ENCODE peak calls at places on chromosomes 6 and 20, in eight cellular contexts. One of them, this sample, is unnamed.

GRCh38 chr6:37920667-37921066 is 101.1 kb downstream of the ZFAND3 start:
- DNase-seq in stimulated activated CD4-positive, alpha-beta T cell treated with anti-CD3 and anti-CD28 coated beads, Interleukin-1b, Interleukin-23, amount 100 ng/mL, for 1 hour: no peak
- DNase-seq in AG08396: no peak
- DNase-seq in astrocyte of the hippocampus: no peak
- DNase-seq in psoas muscle: no peak
- DNase-seq in activated CD8-positive, alpha-beta memory T cell treated with anti-CD3 and anti-CD28 coated beads, Interleukin-2, amount 50 U/mL, for 4 hours: no peak
- DNase-seq in kidney epithelial cell: no peak
- DNase-seq in stimulated activated naive B cell treated with anti-CD40 and anti-IgM and Interleukin-4, amounts not matched to agents 10 μg/mL and 1 μg/mL and 100 μg/mL, for 72 hours: no peak
- DNase-seq in this sample: peak

GRCh38 chr6:101932704-101933103 is 539.2 kb downstream of the GRIK2 start:
- DNase-seq in stimulated activated CD4-positive, alpha-beta T cell treated with anti-CD3 and anti-CD28 coated beads, Interleukin-1b, Interleukin-23, amount 100 ng/mL, for 1 hour: no peak
- DNase-seq in AG08396: no peak
- DNase-seq in astrocyte of the hippocampus: no peak
- DNase-seq in psoas muscle: no peak
- DNase-seq in activated CD8-positive, alpha-beta memory T cell treated with anti-CD3 and anti-CD28 coated beads, Interleukin-2, amount 50 U/mL, for 4 hours: no peak
- DNase-seq in kidney epithelial cell: no peak
- DNase-seq in stimulated activated naive B cell treated with anti-CD40 and anti-IgM and Interleukin-4, amounts not matched to agents 10 μg/mL and 1 μg/mL and 100 μg/mL, for 72 hours: no peak
- DNase-seq in this sample: no peak

GRCh38 chr6:140079328-140079727 is 704.9 kb upstream of the CITED2 start:
- DNase-seq in stimulated activated CD4-positive, alpha-beta T cell treated with anti-CD3 and anti-CD28 coated beads, Interleukin-1b, Interleukin-23, amount 100 ng/mL, for 1 hour: no peak
- DNase-seq in AG08396: peak
- DNase-seq in astrocyte of the hippocampus: peak
- DNase-seq in psoas muscle: no peak
- DNase-seq in activated CD8-positive, alpha-beta memory T cell treated with anti-CD3 and anti-CD28 coated beads, Interleukin-2, amount 50 U/mL, for 4 hours: no peak
- DNase-seq in kidney epithelial cell: no peak
- DNase-seq in stimulated activated naive B cell treated with anti-CD40 and anti-IgM and Interleukin-4, amounts not matched to agents 10 μg/mL and 1 μg/mL and 100 μg/mL, for 72 hours: no peak
- DNase-seq in this sample: no peak

GRCh38 chr6:20366082-20366834 is 35.4 kb upstream of the E2F3 start:
- DNase-seq in stimulated activated CD4-positive, alpha-beta T cell treated with anti-CD3 and anti-CD28 coated beads, Interleukin-1b, Interleukin-23, amount 100 ng/mL, for 1 hour: no peak
- DNase-seq in AG08396: no peak
- DNase-seq in astrocyte of the hippocampus: no peak
- DNase-seq in psoas muscle: no peak
- DNase-seq in activated CD8-positive, alpha-beta memory T cell treated with anti-CD3 and anti-CD28 coated beads, Interleukin-2, amount 50 U/mL, for 4 hours: peak
- DNase-seq in kidney epithelial cell: no peak
- DNase-seq in stimulated activated naive B cell treated with anti-CD40 and anti-IgM and Interleukin-4, amounts not matched to agents 10 μg/mL and 1 μg/mL and 100 μg/mL, for 72 hours: no peak
- DNase-seq in this sample: peak

GRCh38 chr6:39279539-39279938 is 34.7 kb downstream of the KCNK17 start:
- DNase-seq in stimulated activated CD4-positive, alpha-beta T cell treated with anti-CD3 and anti-CD28 coated beads, Interleukin-1b, Interleukin-23, amount 100 ng/mL, for 1 hour: no peak
- DNase-seq in AG08396: no peak
- DNase-seq in astrocyte of the hippocampus: no peak
- DNase-seq in psoas muscle: no peak
- DNase-seq in activated CD8-positive, alpha-beta memory T cell treated with anti-CD3 and anti-CD28 coated beads, Interleukin-2, amount 50 U/mL, for 4 hours: no peak
- DNase-seq in kidney epithelial cell: no peak
- DNase-seq in stimulated activated naive B cell treated with anti-CD40 and anti-IgM and Interleukin-4, amounts not matched to agents 10 μg/mL and 1 μg/mL and 100 μg/mL, for 72 hours: no peak
- DNase-seq in this sample: no peak

GRCh38 chr20:41619360-41620115 is 1.4 kb upstream of the CHD6 start:
- DNase-seq in stimulated activated CD4-positive, alpha-beta T cell treated with anti-CD3 and anti-CD28 coated beads, Interleukin-1b, Interleukin-23, amount 100 ng/mL, for 1 hour: no peak
- DNase-seq in AG08396: no peak
- DNase-seq in astrocyte of the hippocampus: no peak
- DNase-seq in psoas muscle: no peak
- DNase-seq in activated CD8-positive, alpha-beta memory T cell treated with anti-CD3 and anti-CD28 coated beads, Interleukin-2, amount 50 U/mL, for 4 hours: no peak
- DNase-seq in kidney epithelial cell: no peak
- DNase-seq in stimulated activated naive B cell treated with anti-CD40 and anti-IgM and Interleukin-4, amounts not matched to agents 10 μg/mL and 1 μg/mL and 100 μg/mL, for 72 hours: no peak
- DNase-seq in this sample: no peak

GRCh38 chr20:39117486-39117885 is 155.3 kb downstream of the DHX35 start:
- DNase-seq in stimulated activated CD4-positive, alpha-beta T cell treated with anti-CD3 and anti-CD28 coated beads, Interleukin-1b, Interleukin-23, amount 100 ng/mL, for 1 hour: no peak
- DNase-seq in AG08396: no peak
- DNase-seq in astrocyte of the hippocampus: peak
- DNase-seq in psoas muscle: no peak
- DNase-seq in activated CD8-positive, alpha-beta memory T cell treated with anti-CD3 and anti-CD28 coated beads, Interleukin-2, amount 50 U/mL, for 4 hours: no peak
- DNase-seq in kidney epithelial cell: peak
- DNase-seq in stimulated activated naive B cell treated with anti-CD40 and anti-IgM and Interleukin-4, amounts not matched to agents 10 μg/mL and 1 μg/mL and 100 μg/mL, for 72 hours: no peak
- DNase-seq in this sample: peak

GRCh38 chr6:140779341-140779740 is 1353.4 kb upstream of the GJE1 start:
- DNase-seq in stimulated activated CD4-positive, alpha-beta T cell treated with anti-CD3 and anti-CD28 coated beads, Interleukin-1b, Interleukin-23, amount 100 ng/mL, for 1 hour: no peak
- DNase-seq in AG08396: no peak
- DNase-seq in astrocyte of the hippocampus: no peak
- DNase-seq in psoas muscle: no peak
- DNase-seq in activated CD8-positive, alpha-beta memory T cell treated with anti-CD3 and anti-CD28 coated beads, Interleukin-2, amount 50 U/mL, for 4 hours: no peak
- DNase-seq in kidney epithelial cell: no peak
- DNase-seq in stimulated activated naive B cell treated with anti-CD40 and anti-IgM and Interleukin-4, amounts not matched to agents 10 μg/mL and 1 μg/mL and 100 μg/mL, for 72 hours: no peak
- DNase-seq in this sample: no peak

GRCh38 chr6:133128191-133128590 is 113.0 kb upstream of the EYA4 start:
- DNase-seq in stimulated activated CD4-positive, alpha-beta T cell treated with anti-CD3 and anti-CD28 coated beads, Interleukin-1b, Interleukin-23, amount 100 ng/mL, for 1 hour: no peak
- DNase-seq in AG08396: no peak
- DNase-seq in astrocyte of the hippocampus: peak
- DNase-seq in psoas muscle: no peak
- DNase-seq in activated CD8-positive, alpha-beta memory T cell treated with anti-CD3 and anti-CD28 coated beads, Interleukin-2, amount 50 U/mL, for 4 hours: no peak
- DNase-seq in kidney epithelial cell: no peak
- DNase-seq in stimulated activated naive B cell treated with anti-CD40 and anti-IgM and Interleukin-4, amounts not matched to agents 10 μg/mL and 1 μg/mL and 100 μg/mL, for 72 hours: no peak
- DNase-seq in this sample: no peak

GRCh38 chr6:132401120-132401940 is at the start of gene MOXD1:
- DNase-seq in stimulated activated CD4-positive, alpha-beta T cell treated with anti-CD3 and anti-CD28 coated beads, Interleukin-1b, Interleukin-23, amount 100 ng/mL, for 1 hour: no peak
- DNase-seq in AG08396: peak
- DNase-seq in astrocyte of the hippocampus: peak
- DNase-seq in psoas muscle: peak
- DNase-seq in activated CD8-positive, alpha-beta memory T cell treated with anti-CD3 and anti-CD28 coated beads, Interleukin-2, amount 50 U/mL, for 4 hours: no peak
- DNase-seq in kidney epithelial cell: no peak
- DNase-seq in stimulated activated naive B cell treated with anti-CD40 and anti-IgM and Interleukin-4, amounts not matched to agents 10 μg/mL and 1 μg/mL and 100 μg/mL, for 72 hours: peak
- DNase-seq in this sample: peak

GRCh38 chr6:16380220-16380809 is 141.9 kb downstream of the GMPR start:
- DNase-seq in stimulated activated CD4-positive, alpha-beta T cell treated with anti-CD3 and anti-CD28 coated beads, Interleukin-1b, Interleukin-23, amount 100 ng/mL, for 1 hour: no peak
- DNase-seq in AG08396: no peak
- DNase-seq in astrocyte of the hippocampus: no peak
- DNase-seq in psoas muscle: no peak
- DNase-seq in activated CD8-positive, alpha-beta memory T cell treated with anti-CD3 and anti-CD28 coated beads, Interleukin-2, amount 50 U/mL, for 4 hours: no peak
- DNase-seq in kidney epithelial cell: no peak
- DNase-seq in stimulated activated naive B cell treated with anti-CD40 and anti-IgM and Interleukin-4, amounts not matched to agents 10 μg/mL and 1 μg/mL and 100 μg/mL, for 72 hours: no peak
- DNase-seq in this sample: no peak

GRCh38 chr6:111566873-111567517 is 38.7 kb downstream of the TRAF3IP2 start:
- DNase-seq in stimulated activated CD4-positive, alpha-beta T cell treated with anti-CD3 and anti-CD28 coated beads, Interleukin-1b, Interleukin-23, amount 100 ng/mL, for 1 hour: no peak
- DNase-seq in AG08396: no peak
- DNase-seq in astrocyte of the hippocampus: peak
- DNase-seq in psoas muscle: no peak
- DNase-seq in activated CD8-positive, alpha-beta memory T cell treated with anti-CD3 and anti-CD28 coated beads, Interleukin-2, amount 50 U/mL, for 4 hours: no peak
- DNase-seq in kidney epithelial cell: no peak
- DNase-seq in stimulated activated naive B cell treated with anti-CD40 and anti-IgM and Interleukin-4, amounts not matched to agents 10 μg/mL and 1 μg/mL and 100 μg/mL, for 72 hours: no peak
- DNase-seq in this sample: no peak

GRCh38 chr6:37576336-37576737 is 76.6 kb upstream of the CCDC167 start:
- DNase-seq in stimulated activated CD4-positive, alpha-beta T cell treated with anti-CD3 and anti-CD28 coated beads, Interleukin-1b, Interleukin-23, amount 100 ng/mL, for 1 hour: no peak
- DNase-seq in AG08396: peak
- DNase-seq in astrocyte of the hippocampus: peak
- DNase-seq in psoas muscle: no peak
- DNase-seq in activated CD8-positive, alpha-beta memory T cell treated with anti-CD3 and anti-CD28 coated beads, Interleukin-2, amount 50 U/mL, for 4 hours: no peak
- DNase-seq in kidney epithelial cell: peak
- DNase-seq in stimulated activated naive B cell treated with anti-CD40 and anti-IgM and Interleukin-4, amounts not matched to agents 10 μg/mL and 1 μg/mL and 100 μg/mL, for 72 hours: no peak
- DNase-seq in this sample: no peak

GRCh38 chr6:27599859-27600532 is 127.1 kb upstream of the ZNF184 start:
- DNase-seq in stimulated activated CD4-positive, alpha-beta T cell treated with anti-CD3 and anti-CD28 coated beads, Interleukin-1b, Interleukin-23, amount 100 ng/mL, for 1 hour: no peak
- DNase-seq in AG08396: no peak
- DNase-seq in astrocyte of the hippocampus: no peak
- DNase-seq in psoas muscle: no peak
- DNase-seq in activated CD8-positive, alpha-beta memory T cell treated with anti-CD3 and anti-CD28 coated beads, Interleukin-2, amount 50 U/mL, for 4 hours: no peak
- DNase-seq in kidney epithelial cell: no peak
- DNase-seq in stimulated activated naive B cell treated with anti-CD40 and anti-IgM and Interleukin-4, amounts not matched to agents 10 μg/mL and 1 μg/mL and 100 μg/mL, for 72 hours: no peak
- DNase-seq in this sample: no peak

GRCh38 chr6:42451595-42452170 is at the start of gene TRERF1:
- DNase-seq in stimulated activated CD4-positive, alpha-beta T cell treated with anti-CD3 and anti-CD28 coated beads, Interleukin-1b, Interleukin-23, amount 100 ng/mL, for 1 hour: peak
- DNase-seq in AG08396: peak
- DNase-seq in astrocyte of the hippocampus: peak
- DNase-seq in psoas muscle: peak
- DNase-seq in activated CD8-positive, alpha-beta memory T cell treated with anti-CD3 and anti-CD28 coated beads, Interleukin-2, amount 50 U/mL, for 4 hours: peak
- DNase-seq in kidney epithelial cell: no peak
- DNase-seq in stimulated activated naive B cell treated with anti-CD40 and anti-IgM and Interleukin-4, amounts not matched to agents 10 μg/mL and 1 μg/mL and 100 μg/mL, for 72 hours: peak
- DNase-seq in this sample: no peak

GRCh38 chr6:142359271-142359960 is 57.6 kb downstream of the ADGRG6 start:
- DNase-seq in stimulated activated CD4-positive, alpha-beta T cell treated with anti-CD3 and anti-CD28 coated beads, Interleukin-1b, Interleukin-23, amount 100 ng/mL, for 1 hour: no peak
- DNase-seq in AG08396: no peak
- DNase-seq in astrocyte of the hippocampus: no peak
- DNase-seq in psoas muscle: no peak
- DNase-seq in activated CD8-positive, alpha-beta memory T cell treated with anti-CD3 and anti-CD28 coated beads, Interleukin-2, amount 50 U/mL, for 4 hours: no peak
- DNase-seq in kidney epithelial cell: no peak
- DNase-seq in stimulated activated naive B cell treated with anti-CD40 and anti-IgM and Interleukin-4, amounts not matched to agents 10 μg/mL and 1 μg/mL and 100 μg/mL, for 72 hours: no peak
- DNase-seq in this sample: no peak

GRCh38 chr6:162698440-162698839 is 29.1 kb downstream of the PRKN start:
- DNase-seq in stimulated activated CD4-positive, alpha-beta T cell treated with anti-CD3 and anti-CD28 coated beads, Interleukin-1b, Interleukin-23, amount 100 ng/mL, for 1 hour: no peak
- DNase-seq in AG08396: no peak
- DNase-seq in astrocyte of the hippocampus: no peak
- DNase-seq in psoas muscle: no peak
- DNase-seq in activated CD8-positive, alpha-beta memory T cell treated with anti-CD3 and anti-CD28 coated beads, Interleukin-2, amount 50 U/mL, for 4 hours: no peak
- DNase-seq in kidney epithelial cell: no peak
- DNase-seq in stimulated activated naive B cell treated with anti-CD40 and anti-IgM and Interleukin-4, amounts not matched to agents 10 μg/mL and 1 μg/mL and 100 μg/mL, for 72 hours: no peak
- DNase-seq in this sample: no peak

GRCh38 chr6:151181701-151182367 is 57.9 kb upstream of the AKAP12 start:
- DNase-seq in stimulated activated CD4-positive, alpha-beta T cell treated with anti-CD3 and anti-CD28 coated beads, Interleukin-1b, Interleukin-23, amount 100 ng/mL, for 1 hour: no peak
- DNase-seq in AG08396: no peak
- DNase-seq in astrocyte of the hippocampus: peak
- DNase-seq in psoas muscle: no peak
- DNase-seq in activated CD8-positive, alpha-beta memory T cell treated with anti-CD3 and anti-CD28 coated beads, Interleukin-2, amount 50 U/mL, for 4 hours: no peak
- DNase-seq in kidney epithelial cell: no peak
- DNase-seq in stimulated activated naive B cell treated with anti-CD40 and anti-IgM and Interleukin-4, amounts not matched to agents 10 μg/mL and 1 μg/mL and 100 μg/mL, for 72 hours: no peak
- DNase-seq in this sample: no peak

GRCh38 chr6:56756219-56756789 is 113.6 kb upstream of the DST start:
- DNase-seq in stimulated activated CD4-positive, alpha-beta T cell treated with anti-CD3 and anti-CD28 coated beads, Interleukin-1b, Interleukin-23, amount 100 ng/mL, for 1 hour: no peak
- DNase-seq in AG08396: no peak
- DNase-seq in astrocyte of the hippocampus: no peak
- DNase-seq in psoas muscle: no peak
- DNase-seq in activated CD8-positive, alpha-beta memory T cell treated with anti-CD3 and anti-CD28 coated beads, Interleukin-2, amount 50 U/mL, for 4 hours: no peak
- DNase-seq in kidney epithelial cell: no peak
- DNase-seq in stimulated activated naive B cell treated with anti-CD40 and anti-IgM and Interleukin-4, amounts not matched to agents 10 μg/mL and 1 μg/mL and 100 μg/mL, for 72 hours: no peak
- DNase-seq in this sample: no peak

GRCh38 chr6:111564482-111564945 is 41.2 kb downstream of the TRAF3IP2 start:
- DNase-seq in stimulated activated CD4-positive, alpha-beta T cell treated with anti-CD3 and anti-CD28 coated beads, Interleukin-1b, Interleukin-23, amount 100 ng/mL, for 1 hour: no peak
- DNase-seq in AG08396: peak
- DNase-seq in astrocyte of the hippocampus: peak
- DNase-seq in psoas muscle: peak
- DNase-seq in activated CD8-positive, alpha-beta memory T cell treated with anti-CD3 and anti-CD28 coated beads, Interleukin-2, amount 50 U/mL, for 4 hours: no peak
- DNase-seq in kidney epithelial cell: no peak
- DNase-seq in stimulated activated naive B cell treated with anti-CD40 and anti-IgM and Interleukin-4, amounts not matched to agents 10 μg/mL and 1 μg/mL and 100 μg/mL, for 72 hours: no peak
- DNase-seq in this sample: no peak

GRCh38 chr6:82182756-82183155 is 64.8 kb downstream of the IBTK start:
- DNase-seq in stimulated activated CD4-positive, alpha-beta T cell treated with anti-CD3 and anti-CD28 coated beads, Interleukin-1b, Interleukin-23, amount 100 ng/mL, for 1 hour: no peak
- DNase-seq in AG08396: peak
- DNase-seq in astrocyte of the hippocampus: peak
- DNase-seq in psoas muscle: no peak
- DNase-seq in activated CD8-positive, alpha-beta memory T cell treated with anti-CD3 and anti-CD28 coated beads, Interleukin-2, amount 50 U/mL, for 4 hours: no peak
- DNase-seq in kidney epithelial cell: no peak
- DNase-seq in stimulated activated naive B cell treated with anti-CD40 and anti-IgM and Interleukin-4, amounts not matched to agents 10 μg/mL and 1 μg/mL and 100 μg/mL, for 72 hours: no peak
- DNase-seq in this sample: no peak